ENCODE peak calls at places on chromosomes 16 and 17, in seven cellular contexts. D is OCI-LY7, L is GM23338, N is T-helper 17 cell, T is ecto neural progenitor cell, Y is psoas muscle, R is astrocyte of the spinal cord. J is an unnamed sample.

GRCh38 chr16:67781548-67781921 is 24.8 kb downstream of the RANBP10 start:
- DNase-seq in D (no peak), L (no peak), N (no peak), T (no peak), Y (no peak), R (no peak), J (peak)

GRCh38 chr17:29615048-29615385 is 7.7 kb downstream of the CORO6 start:
- DNase-seq in D (no peak), L (peak), N (peak), T (no peak), Y (peak), R (no peak), J (peak)

GRCh38 chr17:43068570-43069367 is 43.7 kb downstream of the RND2 start:
- DNase-seq in D (no peak), L (no peak), N (no peak), T (no peak), Y (no peak), R (no peak), J (no peak)

GRCh38 chr16:11916524-11917285 is 949 bp upstream of the GSPT1 start:
- DNase-seq in D (no peak), L (no peak), N (no peak), T (no peak), Y (no peak), R (peak), J (no peak)

GRCh38 chr16:71507061-71507460 is 17.9 kb upstream of the ZNF19 start:
- DNase-seq in D (no peak), L (no peak), N (no peak), T (no peak), Y (no peak), R (no peak), J (no peak)

GRCh38 chr16:17989255-17989654 is 347.3 kb downstream of the NPIPA8 start:
- DNase-seq in D (no peak), L (no peak), N (no peak), T (no peak), Y (no peak), R (no peak), J (no peak)

GRCh38 chr17:9202572-9202971 is 181.3 kb downstream of the NTN1 start:
- DNase-seq in D (no peak), L (no peak), N (no peak), T (no peak), Y (no peak), R (no peak), J (no peak)

GRCh38 chr16:86639354-86639753 is 61.0 kb downstream of the FOXL1 start:
- DNase-seq in D (no peak), L (no peak), N (no peak), T (no peak), Y (no peak), R (no peak), J (no peak)

GRCh38 chr16:88286301-88286923 is 96.3 kb upstream of the ZNF469 start:
- DNase-seq in D (no peak), L (no peak), N (no peak), T (no peak), Y (peak), R (no peak), J (no peak)

GRCh38 chr16:11748404-11749254 is 6.0 kb upstream of the TXNDC11 start:
- DNase-seq in D (no peak), L (peak), N (no peak), T (no peak), Y (no peak), R (no peak), J (no peak)

GRCh38 chr17:8935194-8935593 is 30.3 kb downstream of the PIK3R5 start:
- DNase-seq in D (no peak), L (peak), N (no peak), T (no peak), Y (no peak), R (no peak), J (no peak)

GRCh38 chr17:80364091-80364691 is 50.8 kb upstream of the ENDOV start:
- DNase-seq in D (peak), L (peak), N (no peak), T (peak), Y (no peak), R (no peak), J (peak)

GRCh38 chr16:70676571-70677498 is 9.0 kb downstream of the MTSS2 start:
- DNase-seq in D (no peak), L (no peak), N (no peak), T (no peak), Y (peak), R (no peak), J (no peak)

GRCh38 chr17:55268649-55269480 is 4.1 kb downstream of the HLF start:
- DNase-seq in D (no peak), L (no peak), N (no peak), T (no peak), Y (no peak), R (no peak), J (no peak)

GRCh38 chr16:252366-253337 is 18.0 kb downstream of the FAM234A start:
- DNase-seq in D (no peak), L (no peak), N (no peak), T (no peak), Y (no peak), R (no peak), J (peak)

GRCh38 chr17:48107137-48108055 is at the start of gene SNX11:
- DNase-seq in D (peak), L (peak), N (peak), T (peak), Y (peak), R (peak), J (peak)

GRCh38 chr17:76544123-76544915 is 4.5 kb downstream of the PRCD start:
- DNase-seq in D (no peak), L (peak), N (no peak), T (peak), Y (peak), R (no peak), J (no peak)

GRCh38 chr17:43025290-43025657 is 243 bp downstream of the RND2 start:
- DNase-seq in D (no peak), L (peak), N (no peak), T (no peak), Y (no peak), R (no peak), J (no peak)

GRCh38 chr17:49659983-49660382 is 17.9 kb downstream of the SPOP start:
- DNase-seq in D (no peak), L (no peak), N (no peak), T (no peak), Y (no peak), R (no peak), J (no peak)

GRCh38 chr17:2174471-2175293 is 119.8 kb downstream of the HIC1 start:
- DNase-seq in D (no peak), L (peak), N (no peak), T (no peak), Y (peak), R (peak), J (no peak)

GRCh38 chr16:912684-913613 is 57.8 kb downstream of the LMF1 start:
- DNase-seq in D (no peak), L (no peak), N (no peak), T (no peak), Y (no peak), R (no peak), J (no peak)

GRCh38 chr16:67542464-67542863 is 13.8 kb downstream of the RIPOR1 start:
- DNase-seq in D (peak), L (peak), N (peak), T (no peak), Y (no peak), R (peak), J (peak)

GRCh38 chr16:60120586-60120985 is 1386.5 kb upstream of the GOT2 start:
- DNase-seq in D (no peak), L (no peak), N (no peak), T (no peak), Y (no peak), R (no peak), J (no peak)

GRCh38 chr16:799948-800833 is at the start of gene GNG13:
- DNase-seq in D (no peak), L (peak), N (no peak), T (peak), Y (no peak), R (no peak), J (no peak)

GRCh38 chr16:592518-593306 is 2.8 kb downstream of the RAB40C start:
- DNase-seq in D (no peak), L (no peak), N (no peak), T (no peak), Y (peak), R (no peak), J (no peak)

GRCh38 chr17:9971991-9972390 is 66.9 kb upstream of the RCVRN start:
- DNase-seq in D (no peak), L (no peak), N (no peak), T (no peak), Y (peak), R (peak), J (no peak)

GRCh38 chr16:64948056-64948455 is 173.8 kb downstream of the CDH11 start:
- DNase-seq in D (no peak), L (no peak), N (no peak), T (no peak), Y (no peak), R (no peak), J (no peak)

GRCh38 chr16:66364117-66364958 is 2.2 kb upstream of the CDH5 start:
- DNase-seq in D (no peak), L (no peak), N (no peak), T (peak), Y (peak), R (no peak), J (no peak)